ENCODE peak calls at places on chromosomes 6 and 20, in seven cellular contexts. I is right cardiac atrium; N is body of pancreas; T is PC-3; X is A673; M is left ventricle myocardium inferior; Q is CD8-positive, alpha-beta T cell. J is an unnamed sample.

GRCh38 chr6:44652551-44652950 is 265.0 kb downstream of the CDC5L start:
- DNase-seq in X (no peak), M (no peak), I (no peak), N (no peak), Q (no peak), T (no peak), J (no peak)

GRCh38 chr6:55495277-55495676 is 83.7 kb downstream of the HMGCLL1 start:
- DNase-seq in Q (no peak), T (no peak), X (no peak), M (no peak), I (no peak), N (no peak), J (peak; percentile 5)

GRCh38 chr6:116434056-116434725 is 27.0 kb upstream of the CALHM6 start:
- DNase-seq in Q (no peak), I (no peak), M (no peak), N (no peak), T (no peak), X (no peak), J (no peak)

GRCh38 chr6:28211840-28212509 is 13.1 kb upstream of the ZSCAN9 start:
- DNase-seq in I (no peak), T (peak; percentile 18), X (no peak), Q (no peak), N (no peak), M (no peak), J (no peak)

GRCh38 chr6:147201885-147202515 is 2.2 kb upstream of the STXBP5 start:
- DNase-seq in T (no peak), I (no peak), M (no peak), N (peak; percentile 16), X (no peak), Q (peak; percentile 49), J (no peak)

GRCh38 chr6:11761744-11762620 is 16.6 kb downstream of the ADTRP start:
- DNase-seq in Q (no peak), M (no peak), N (no peak), T (no peak), X (no peak), I (no peak), J (no peak)

GRCh38 chr6:75633045-75633444 is 31.4 kb downstream of the SENP6 start:
- DNase-seq in T (no peak), X (no peak), N (no peak), I (no peak), M (no peak), Q (no peak), J (no peak)

GRCh38 chr6:17115251-17116089 is 13.6 kb downstream of the STMND1 start:
- DNase-seq in I (no peak), Q (no peak), T (peak; percentile 88), N (peak; percentile 45), M (no peak), X (no peak), J (peak; percentile 56)

GRCh38 chr20:1897486-1897885 is 2.3 kb downstream of the SIRPA start:
- DNase-seq in T (no peak), Q (no peak), M (no peak), N (peak; percentile 52), I (no peak), X (peak; percentile 66), J (no peak)

GRCh38 chr20:16556299-16556698 is 16.9 kb downstream of the KIF16B start:
- DNase-seq in N (no peak), Q (no peak), I (no peak), T (peak; percentile 69), M (no peak), X (no peak), J (no peak)

GRCh38 chr6:85049282-85049681 is 284.9 kb upstream of the TBX18 start:
- DNase-seq in I (no peak), N (no peak), M (no peak), Q (no peak), X (no peak), T (peak; percentile 47), J (no peak)

GRCh38 chr6:26329763-26330511 is 35.1 kb upstream of the BTN3A2 start:
- DNase-seq in M (no peak), Q (peak; percentile 68), X (peak; percentile 79), N (no peak), I (no peak), T (peak; percentile 83), J (no peak)

GRCh38 chr6:90302320-90302719 is 5.7 kb upstream of the BACH2 start:
- DNase-seq in Q (no peak), I (no peak), N (no peak), X (no peak), M (no peak), T (no peak), J (no peak)

GRCh38 chr20:53642196-53643030 is 48.8 kb upstream of the ZNF217 start:
- DNase-seq in M (no peak), N (peak; percentile 93), I (no peak), Q (peak; percentile 62), T (peak; percentile 82), X (no peak), J (peak; percentile 73)

DNA sequence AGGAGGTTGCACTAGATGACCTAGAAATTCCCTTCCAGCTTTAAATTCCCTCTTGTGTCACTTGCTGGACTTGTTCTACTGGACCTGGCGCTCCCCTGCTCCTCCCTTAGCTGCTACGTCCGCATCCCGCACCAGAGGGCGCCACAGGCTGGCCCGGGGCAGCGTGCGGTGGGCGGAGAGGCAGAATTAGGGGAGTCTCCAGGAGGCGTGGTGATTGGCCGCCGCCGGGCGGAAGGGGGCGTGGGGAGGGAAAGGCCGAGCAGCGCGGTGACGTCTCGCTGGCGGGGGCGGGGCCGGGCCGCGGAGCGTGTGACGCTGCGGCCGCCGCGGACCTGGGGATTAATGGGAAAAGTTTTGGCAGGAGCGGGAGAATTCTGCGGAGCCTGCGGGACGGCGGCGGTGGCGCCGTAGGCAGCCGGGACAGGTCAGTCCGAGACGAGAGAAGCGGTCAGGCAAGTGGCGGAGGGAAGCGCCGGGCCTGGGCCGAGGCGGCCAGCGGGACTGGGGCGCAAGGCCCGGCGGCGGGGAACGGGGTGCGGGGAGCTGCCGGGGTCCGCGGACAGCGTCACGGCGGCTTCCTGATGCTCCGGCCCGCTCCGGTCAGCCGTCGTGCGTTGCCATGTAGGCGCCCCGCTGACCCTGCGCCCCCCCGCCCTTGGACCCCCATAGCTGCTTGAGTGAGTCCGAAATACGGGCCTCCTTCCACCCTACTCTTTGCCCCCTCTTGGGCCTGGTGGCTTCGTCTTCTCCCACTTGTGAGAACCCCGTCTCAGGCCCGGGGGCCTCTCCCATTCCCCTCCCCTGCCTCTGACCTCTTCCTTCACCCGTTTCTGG is at the start of gene PPARD:
- DNase-seq in Q (peak; percentile 99), I (peak; percentile 100), X (peak; percentile 97), T (peak; percentile 99), N (peak; percentile 98), M (peak; percentile 98), J (peak; percentile 69)
- H3K27ac ChIP-seq in Q (peak within 1 kb of the TSS; percentile 81), I (peak within 1 kb of the TSS; percentile 72), X (peak within 1 kb of the TSS; percentile 79), T (peak within 1 kb of the TSS; percentile 51), N (peak within 1 kb of the TSS; percentile 82), M (peak within 1 kb of the TSS; percentile 87), J (peak within 1 kb of the TSS; percentile 57)

DNA sequence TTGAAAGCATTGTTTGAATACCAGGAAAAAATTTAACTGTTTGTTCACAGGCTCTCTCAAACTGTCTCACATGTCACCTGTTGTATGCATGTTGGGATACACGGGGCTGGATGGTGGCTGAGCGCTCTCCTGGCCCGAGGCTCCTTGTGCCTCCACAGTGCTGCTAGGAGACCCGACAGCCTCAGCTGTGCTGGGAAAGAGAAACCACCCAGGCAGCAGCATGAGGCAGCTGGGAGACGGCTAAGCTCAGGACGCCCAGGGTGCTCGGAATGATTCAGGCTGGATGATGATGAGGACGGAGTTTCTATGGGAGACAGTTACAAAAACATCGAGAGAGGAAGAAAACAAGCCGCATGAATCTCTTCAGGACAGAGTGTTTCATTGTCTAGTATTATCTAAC is 278.0 kb upstream of the CDH4 start:
- DNase-seq in T (no peak), N (no peak), Q (no peak), M (no peak), X (no peak), I (no peak), J (no peak)
- H3K27ac ChIP-seq in T (no peak overlapping the region), N (no peak overlapping the region), Q (no peak overlapping the region), M (no peak overlapping the region), X (no peak overlapping the region), I (no peak overlapping the region), J (no peak overlapping the region)

GRCh38 chr6:138568997-138569396 is 69.7 kb upstream of the NHSL1 start:
- DNase-seq in Q (no peak), I (no peak), N (no peak), M (no peak), T (no peak), X (no peak), J (no peak)
- H3K27ac ChIP-seq in Q (no peak overlapping the region), I (no peak overlapping the region), N (no peak overlapping the region), M (no peak overlapping the region), T (no peak overlapping the region), X (no peak overlapping the region), J (no peak overlapping the region)

DNA sequence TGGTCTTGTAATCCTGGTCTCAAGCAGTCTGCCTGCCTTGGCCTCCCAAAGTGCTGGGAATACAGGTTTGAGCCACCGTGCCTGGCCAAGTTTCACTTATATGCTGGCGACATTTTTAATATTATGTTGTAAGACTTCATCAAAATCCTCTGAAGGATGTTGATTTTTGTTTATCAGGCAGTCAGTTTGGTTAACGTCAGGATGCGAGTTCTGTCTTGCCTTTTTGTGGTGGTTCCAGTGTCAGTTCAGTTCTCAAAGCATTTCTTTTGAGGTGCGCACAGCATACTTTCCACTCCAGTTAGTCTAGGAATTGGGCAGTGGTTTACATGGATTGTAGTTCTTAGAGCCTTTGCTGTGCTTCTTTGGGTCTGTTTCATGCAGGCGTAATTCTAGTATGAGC is 24.9 kb downstream of the SCAF8 start:
- DNase-seq in I (no peak), Q (no peak), T (no peak), N (no peak), X (no peak), M (no peak), J (peak; percentile 55)
- H3K27ac ChIP-seq in I (no peak overlapping the region), Q (no peak overlapping the region), T (no peak overlapping the region), N (no peak overlapping the region), X (no peak overlapping the region), M (no peak overlapping the region), J (peak overlapping the region; percentile 63)

GRCh38 chr6:83948851-83949250 is 84.7 kb upstream of the MRAP2 start:
- DNase-seq in I (no peak), M (no peak), Q (no peak), T (no peak), N (no peak), X (no peak), J (no peak)
- H3K27ac ChIP-seq in I (no peak overlapping the region), M (no peak overlapping the region), Q (no peak overlapping the region), T (no peak overlapping the region), N (no peak overlapping the region), X (no peak overlapping the region), J (no peak overlapping the region)